ENCODE peak calls at places on chromosomes 2 and 18, in eight cellular contexts. Z is activated T-cell treated with anti-CD3 and anti-CD28 coated beads, Interleukin-2, amount 50 U/mL, for 24 hours; N is central memory CD4-positive, alpha-beta T cell; C is RPMI7951; X is Daoy; P is activated CD4-positive, alpha-beta T cell treated with anti-CD3 and anti-CD28 coated beads for 1 hour; V is RKO; S is NCI-H82. W is an unnamed sample.

GRCh38 chr2:99854236-99854852 is 288.0 kb downstream of the AFF3 start:
- DNase-seq in Z (no peak), N (no peak), C (no peak), X (no peak), P (no peak), V (no peak), S (no peak), W (no peak)

GRCh38 chr2:200742426-200742825 is 69.3 kb upstream of the BZW1 start:
- DNase-seq in Z (no peak), N (no peak), C (no peak), X (no peak), P (no peak), V (no peak), S (no peak), W (no peak)

GRCh38 chr2:27920148-27920885 is 29.8 kb downstream of the BABAM2 start:
- DNase-seq in Z (no peak), N (peak; percentile 70), C (peak; percentile 20), X (peak; percentile 13), P (no peak), V (no peak), S (no peak), W (peak; percentile 93)

GRCh38 chr2:167332358-167332757 is 444.1 kb downstream of the XIRP2 start:
- DNase-seq in Z (no peak), N (no peak), C (no peak), X (no peak), P (no peak), V (no peak), S (no peak), W (no peak)

GRCh38 chr2:167380555-167380954 is 492.3 kb downstream of the XIRP2 start:
- DNase-seq in Z (no peak), N (no peak), C (no peak), X (no peak), P (no peak), V (no peak), S (no peak), W (no peak)

GRCh38 chr2:161250864-161251436 is 57.3 kb upstream of the PSMD14 start:
- DNase-seq in Z (no peak), N (peak; percentile 24), C (peak; percentile 51), X (peak; percentile 63), P (no peak), V (peak; percentile 85), S (peak; percentile 84), W (peak; percentile 79)

GRCh38 chr18:73564073-73564472 is 583.6 kb downstream of the FBXO15 start:
- DNase-seq in Z (no peak), N (no peak), C (peak; percentile 75), X (peak; percentile 63), P (no peak), V (peak; percentile 49), S (no peak), W (peak; percentile 47)

GRCh38 chr2:172440795-172441194 is 13.4 kb downstream of the ITGA6 start:
- DNase-seq in Z (no peak), N (no peak), C (peak; percentile 33), X (no peak), P (no peak), V (no peak), S (peak; percentile 90), W (peak; percentile 80)

GRCh38 chr2:121124330-121124729 is 160.7 kb downstream of the TFCP2L1 start:
- DNase-seq in Z (no peak), N (no peak), C (no peak), X (no peak), P (no peak), V (no peak), S (no peak), W (no peak)

GRCh38 chr2:38603402-38604265 is 906 bp upstream of the HNRNPLL start:
- DNase-seq in Z (peak; percentile 86), N (peak; percentile 83), C (peak; percentile 85), X (peak; percentile 92), P (peak; percentile 77), V (peak; percentile 80), S (peak; percentile 92), W (peak; percentile 83)

GRCh38 chr2:16900405-16901025 is 234.9 kb upstream of the CYRIA start:
- DNase-seq in Z (no peak), N (no peak), C (no peak), X (no peak), P (no peak), V (peak; percentile 47), S (peak; percentile 59), W (peak; percentile 63)

GRCh38 chr2:18752022-18752493 is 162.7 kb upstream of the NT5C1B start:
- DNase-seq in Z (no peak), N (no peak), C (peak; percentile 13), X (no peak), P (no peak), V (no peak), S (no peak), W (no peak)

GRCh38 chr2:151762694-151763093 is 28.4 kb upstream of the NEB start:
- DNase-seq in Z (no peak), N (no peak), C (peak; percentile 67), X (no peak), P (no peak), V (no peak), S (peak; percentile 74), W (no peak)

GRCh38 chr2:25903216-25903776 is 25.0 kb upstream of the ASXL2 start:
- DNase-seq in Z (no peak), N (no peak), C (peak; percentile 10), X (peak; percentile 17), P (no peak), V (peak; percentile 20), S (no peak), W (no peak)

GRCh38 chr2:3617198-3617890 is 22.4 kb downstream of the COLEC11 start:
- DNase-seq in Z (no peak), N (no peak), C (no peak), X (no peak), P (no peak), V (no peak), S (no peak), W (no peak)

GRCh38 chr2:106267997-106268396 is 73.9 kb upstream of the UXS1 start:
- DNase-seq in Z (no peak), N (no peak), C (no peak), X (no peak), P (no peak), V (no peak), S (no peak), W (no peak)

GRCh38 chr2:95034818-95035217 is 9.3 kb downstream of the MAL start:
- DNase-seq in Z (no peak), N (no peak), C (no peak), X (no peak), P (no peak), V (no peak), S (no peak), W (no peak)

GRCh38 chr2:187689372-187689771 is 135.1 kb upstream of the TFPI start:
- DNase-seq in Z (no peak), N (no peak), C (peak; percentile 2), X (no peak), P (no peak), V (peak; percentile 46), S (no peak), W (peak; percentile 33)

GRCh38 chr18:45749918-45750689 is 26.1 kb downstream of the SLC14A1 start:
- DNase-seq in Z (no peak), N (no peak), C (no peak), X (no peak), P (no peak), V (no peak), S (no peak), W (no peak)

GRCh38 chr2:43059183-43059897 is 167.1 kb downstream of the ZFP36L2 start:
- DNase-seq in Z (peak; percentile 63), N (peak; percentile 63), C (peak; percentile 99), X (peak; percentile 97), P (peak; percentile 24), V (no peak), S (no peak), W (peak; percentile 91)

GRCh38 chr2:149799296-149799695 is 211.7 kb upstream of the MMADHC start:
- DNase-seq in Z (no peak), N (no peak), C (peak; percentile 36), X (no peak), P (no peak), V (peak; percentile 46), S (peak; percentile 56), W (peak; percentile 37)

GRCh38 chr2:208643145-208643544 is 236.6 kb downstream of the PTH2R start:
- DNase-seq in Z (no peak), N (no peak), C (no peak), X (no peak), P (no peak), V (no peak), S (no peak), W (no peak)

GRCh38 chr2:61853848-61854434 is at the start of gene FAM161A:
- DNase-seq in Z (peak; percentile 87), N (no peak), C (peak; percentile 83), X (peak; percentile 91), P (peak; percentile 56), V (peak; percentile 88), S (peak; percentile 96), W (peak; percentile 87)

GRCh38 chr2:211093743-211094303 is 537.4 kb downstream of the CPS1 start:
- DNase-seq in Z (no peak), N (no peak), C (no peak), X (no peak), P (no peak), V (peak; percentile 20), S (peak; percentile 37), W (peak; percentile 22)

GRCh38 chr2:217992061-217992460 is 10.7 kb downstream of the TNS1 start:
- DNase-seq in Z (no peak), N (no peak), C (no peak), X (no peak), P (no peak), V (no peak), S (no peak), W (no peak)

GRCh38 chr2:182615036-182615435 is 101.0 kb upstream of the DNAJC10 start:
- DNase-seq in Z (no peak), N (no peak), C (no peak), X (no peak), P (no peak), V (no peak), S (no peak), W (no peak)

GRCh38 chr2:187506416-187506815 is 47.8 kb downstream of the TFPI start:
- DNase-seq in Z (no peak), N (no peak), C (no peak), X (no peak), P (no peak), V (no peak), S (no peak), W (no peak)

W was measured in ACHN.